ENCODE peak calls at places on chromosomes 1 and 21, in six cellular contexts. E, M, P, O, T and Q are unnamed samples.

GRCh38 chr1:1470626-1471388 is 758 bp upstream of the ATAD3B start:
- DNase-seq in E (no peak), M (peak), P (no peak), O (no peak), T (no peak), Q (no peak)

GRCh38 chr1:59504281-59504680 is 207.4 kb downstream of the FGGY start:
- DNase-seq in E (no peak), M (no peak), P (no peak), O (no peak), T (no peak), Q (no peak)

GRCh38 chr21:34003428-34003827 is 70.0 kb upstream of the MRPS6 start:
- DNase-seq in E (no peak), M (no peak), P (no peak), O (no peak), T (no peak), Q (no peak)

GRCh38 chr1:63983391-63984256 is 209.8 kb downstream of the ROR1 start:
- DNase-seq in E (no peak), M (no peak), P (no peak), O (no peak), T (no peak), Q (no peak)

GRCh38 chr1:6280761-6281451 is 20.0 kb upstream of the GPR153 start:
- DNase-seq in E (peak), M (no peak), P (peak), O (no peak), T (no peak), Q (no peak)

GRCh38 chr1:93631626-93632365 is 49.8 kb downstream of the BCAR3 start:
- DNase-seq in E (no peak), M (no peak), P (no peak), O (peak), T (peak), Q (peak)

GRCh38 chr1:107318932-107319331 is 178.1 kb downstream of the NTNG1 start:
- DNase-seq in E (no peak), M (no peak), P (no peak), O (peak), T (no peak), Q (no peak)

GRCh38 chr1:151343587-151343986 is 3.5 kb downstream of the RFX5 start:
- DNase-seq in E (no peak), M (no peak), P (no peak), O (no peak), T (no peak), Q (no peak)

GRCh38 chr1:63042278-63042677 is 258.3 kb downstream of the ATG4C start:
- DNase-seq in E (no peak), M (no peak), P (no peak), O (no peak), T (no peak), Q (no peak)

GRCh38 chr21:41684381-41685245 is 82.2 kb downstream of the RIPK4 start:
- DNase-seq in E (peak), M (no peak), P (peak), O (no peak), T (no peak), Q (no peak)

GRCh38 chr1:10511494-10511885 is 36.7 kb downstream of the PEX14 start:
- DNase-seq in E (no peak), M (no peak), P (no peak), O (no peak), T (no peak), Q (no peak)

GRCh38 chr1:998905-999796 is 746 bp downstream of the HES4 start:
- DNase-seq in E (peak), M (peak), P (peak), O (peak), T (no peak), Q (no peak)

GRCh38 chr1:212605441-212605976 is 3.1 kb upstream of the ATF3 start:
- DNase-seq in E (no peak), M (no peak), P (no peak), O (no peak), T (no peak), Q (no peak)

GRCh38 chr21:36512971-36513370 is 33.0 kb upstream of the CLDN14 start:
- DNase-seq in E (no peak), M (no peak), P (no peak), O (no peak), T (no peak), Q (no peak)

GRCh38 chr1:62144238-62144831 is 50.3 kb upstream of the L1TD1 start:
- DNase-seq in E (peak), M (no peak), P (peak), O (peak), T (peak), Q (peak)